ENCODE peak calls at places on chromosomes 12 and 14, in ten cellular contexts. U is endodermal cell, M is MM.1S, X is gastrocnemius medialis, W is body of pancreas, T is cardiac muscle cell, F is left lung, V is psoas muscle, P is esophagus squamous epithelium, O is mucosa of descending colon. H is an unnamed sample. For H3K9me3, the result is how much of the 10 kb centered on the place peaks cover.

GRCh38 chr14:64137657-64138290 is 156.4 kb downstream of the ESR2 start:
- DNase-seq in M (no peak), X (no peak), P (no peak), W (peak), O (no peak), T (peak), F (no peak), U (peak), V (no peak), H (no peak)

GRCh38 chr12:50933459-50934124 is 18.8 kb upstream of the HIGD1C start:
- DNase-seq in M (no peak), P (no peak), O (no peak), T (peak), V (no peak), X (no peak), F (no peak), W (no peak), U (peak), H (no peak)

GRCh38 chr12:18970603-18971002 is 158.9 kb upstream of the PLEKHA5 start:
- DNase-seq in F (no peak), P (no peak), U (no peak), T (no peak), X (no peak), O (no peak), M (no peak), W (no peak), V (no peak), H (no peak)

GRCh38 chr12:46560078-46560477 is 187.5 kb upstream of the SLC38A2 start:
- DNase-seq in F (no peak), V (no peak), O (no peak), P (no peak), M (no peak), X (no peak), T (no peak), W (no peak), U (no peak), H (no peak)

GRCh38 chr12:93336344-93336743 is 41.4 kb upstream of the NUDT4 start:
- DNase-seq in V (no peak), X (no peak), T (peak), P (no peak), W (no peak), M (no peak), O (no peak), U (no peak), F (no peak), H (no peak)

GRCh38 chr12:51973560-51973959 is 22.1 kb downstream of the ACVR1B start:
- DNase-seq in T (no peak), F (no peak), V (no peak), W (no peak), P (no peak), U (no peak), X (no peak), M (no peak), O (no peak), H (no peak)

GRCh38 chr12:46981627-46982026 is 97.8 kb upstream of the PCED1B start:
- DNase-seq in O (no peak), V (no peak), X (no peak), F (no peak), M (no peak), P (no peak), T (no peak), W (no peak), U (no peak), H (no peak)

GRCh38 chr12:84502907-84503787 is 409.5 kb downstream of the SLC6A15 start:
- DNase-seq in U (peak), P (no peak), X (no peak), F (no peak), M (peak), W (peak), O (no peak), V (no peak), T (peak), H (no peak)

GRCh38 chr14:60163741-60164140 is 1.5 kb downstream of the DHRS7 start:
- DNase-seq in O (no peak), F (no peak), T (no peak), X (no peak), P (no peak), U (no peak), M (no peak), W (no peak), V (no peak), H (no peak)

GRCh38 chr12:15591811-15592210 is 197.4 kb downstream of the EPS8 start:
- DNase-seq in F (no peak), T (no peak), W (no peak), P (no peak), X (no peak), V (no peak), U (no peak), M (no peak), O (no peak), H (no peak)

GRCh38 chr12:29241821-29242591 is 92.9 kb downstream of the FAR2 start:
- DNase-seq in F (no peak), O (peak), T (peak), M (no peak), P (no peak), W (no peak), V (no peak), X (no peak), U (peak), H (no peak)

GRCh38 chr14:71475916-71476315 is 456.3 kb upstream of the RGS6 start:
- DNase-seq in V (no peak), T (no peak), M (no peak), X (no peak), O (no peak), P (no peak), W (no peak), U (no peak), F (no peak), H (no peak)

DNA sequence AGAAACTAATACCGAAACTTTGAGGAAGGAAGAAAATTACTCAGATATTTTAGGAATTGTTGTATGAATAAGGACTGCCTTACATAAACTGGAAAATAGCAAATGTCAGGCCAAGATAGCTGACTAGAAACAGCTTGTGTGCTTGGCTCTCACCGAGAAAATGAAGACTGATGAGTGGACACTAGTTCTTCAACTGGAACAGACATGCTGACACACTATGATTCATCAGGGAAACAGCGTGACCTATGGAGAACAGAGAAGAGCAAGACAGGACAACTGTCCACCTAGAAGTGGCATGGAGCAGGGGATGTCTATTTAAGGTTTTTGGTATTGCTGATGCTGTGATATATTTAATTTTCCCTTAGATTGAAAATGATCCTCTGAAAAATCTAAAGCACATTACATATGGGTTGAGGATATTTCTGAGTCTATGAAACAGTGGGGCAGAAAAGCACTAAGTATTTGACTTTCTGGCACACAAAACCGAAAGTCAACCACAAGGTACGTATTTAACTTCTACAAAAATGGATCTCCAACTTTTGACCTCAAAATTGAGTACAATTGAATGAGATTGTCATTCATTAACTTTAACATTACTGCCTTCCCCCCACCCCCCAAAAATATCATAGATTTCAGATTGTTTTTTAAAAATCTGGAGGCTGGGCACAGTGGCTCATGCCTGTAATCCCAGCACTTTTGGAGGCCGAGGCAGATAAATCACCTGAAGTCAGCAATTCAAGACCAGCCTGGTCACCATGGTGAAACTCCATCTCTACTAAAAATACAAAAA is 863.2 kb downstream of the LRFN5 start:
- DNase-seq in O (no peak), F (no peak), U (no peak), X (no peak), T (no peak), M (peak), P (no peak), V (no peak), W (no peak), H (no peak)
- H3K4me3 ChIP-seq in O (no peak), F (no peak), U (no peak), X (no peak), T (no peak), M (peak), P (no peak), V (no peak), W (no peak), H (no peak)

GRCh38 chr14:106848330-106849121 is 1322.1 kb downstream of the TMEM121 start:
- DNase-seq in M (no peak), V (no peak), X (no peak), P (no peak), F (no peak), O (no peak), T (no peak), W (peak), U (no peak), H (no peak)
- H3K9me3 ChIP-seq in M (under half), V (under half), X (under half), P (under half), F (under half), O (under half), T (under half), W (under half), U (half or more), H (under half)

GRCh38 chr12:5458229-5459050 is 26.5 kb downstream of the NTF3 start:
- DNase-seq in V (no peak), F (no peak), O (no peak), T (no peak), M (no peak), X (no peak), W (no peak), P (no peak), U (no peak), H (no peak)
- H3K4me3 ChIP-seq in V (no peak), F (no peak), O (no peak), T (no peak), M (no peak), X (no peak), W (no peak), P (no peak), U (no peak), H (no peak)

GRCh38 chr12:133204264-133204603 is 22.9 kb downstream of the ZNF268 start:
- DNase-seq in M (no peak), T (no peak), F (no peak), X (no peak), U (no peak), V (no peak), O (no peak), P (no peak), W (no peak), H (no peak)
- H3K9me3 ChIP-seq in M (under half), T (under half), F (half or more), X (under half), U (half or more), V (half or more), O (half or more), P (half or more), W (half or more), H (under half)

GRCh38 chr14:77598366-77599050 is 17.9 kb downstream of the SPTLC2 start:
- DNase-seq in V (no peak), M (peak), P (no peak), F (no peak), W (no peak), U (no peak), T (no peak), X (no peak), O (no peak), H (no peak)
- H3K4me3 ChIP-seq in V (no peak), M (no peak), P (no peak), F (no peak), W (no peak), U (no peak), T (no peak), X (no peak), O (no peak), H (no peak)

DNA sequence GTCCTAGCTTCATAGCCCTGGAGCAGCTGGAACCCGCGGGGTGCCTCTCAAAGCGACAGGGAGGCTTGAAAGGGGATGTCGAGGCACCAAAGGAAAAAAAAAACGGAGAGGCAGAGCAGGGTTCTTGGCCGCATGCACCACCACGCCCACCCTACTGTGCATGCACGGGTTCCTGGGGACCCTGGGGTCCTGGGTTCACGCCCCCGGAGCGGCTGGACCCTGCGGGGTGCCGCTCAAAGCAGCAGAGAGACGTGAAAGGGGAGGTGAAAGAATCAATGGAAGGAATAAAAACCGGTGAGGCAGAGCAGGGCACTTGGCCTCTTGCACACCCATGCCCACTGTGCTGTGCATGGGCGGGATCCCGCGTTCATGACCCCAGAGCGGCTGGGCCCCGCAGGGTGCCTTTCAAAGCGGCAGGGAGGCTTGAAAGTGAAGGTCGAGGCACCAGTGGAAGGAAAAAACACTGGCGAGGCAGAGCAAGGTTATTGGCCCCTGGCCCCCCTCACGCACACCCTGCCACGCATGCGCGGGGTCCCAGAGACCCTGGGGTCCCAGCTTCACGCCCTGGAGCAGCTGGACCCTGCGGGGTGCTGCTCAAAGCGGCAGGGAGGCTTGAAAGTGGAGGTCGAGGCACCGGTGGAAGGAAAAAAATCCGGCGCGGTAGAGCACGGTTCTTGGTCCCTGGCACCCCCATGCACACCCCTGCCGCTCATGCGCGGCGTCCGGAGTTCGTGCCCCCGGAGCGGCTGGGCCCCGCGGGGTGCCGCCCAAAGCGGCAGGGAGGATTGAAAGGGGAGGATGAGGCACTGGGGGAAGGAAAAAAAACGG is 318.5 kb downstream of the ALG10 start:
- DNase-seq in U (no peak), W (no peak), F (no peak), P (no peak), X (no peak), O (no peak), M (no peak), T (no peak), V (no peak), H (no peak)
- H3K9me3 ChIP-seq in U (under half), W (under half), F (half or more), P (half or more), X (under half), O (half or more), M (under half), T (under half), V (under half), H (under half)

H was measured in aorta.